ENCODE peak calls at places on chromosomes 12 and 14, in nine cellular contexts. One of them, this sample, is unnamed.

GRCh38 chr12:22978962-22979361 is 354.0 kb downstream of the ETNK1 start:
- DNase-seq in nephron progenitor cell: no peak
- DNase-seq in A172: peak; percentile 67
- DNase-seq in lower leg skin: no peak
- DNase-seq in stimulated activated CD4-positive, alpha-beta T cell treated with anti-CD3 and anti-CD28 coated beads, TNF-alpha, amount 100 ng/mL, for 48 hours: no peak
- DNase-seq in HTR-8/SVneo: peak; percentile 8
- DNase-seq in fibroblast of pulmonary artery: peak; percentile 85
- DNase-seq in left lung: no peak
- DNase-seq in mesothelial cell of epicardium: no peak
- DNase-seq in this sample: no peak

GRCh38 chr12:50979369-50980052 is 27.2 kb downstream of the HIGD1C start:
- DNase-seq in nephron progenitor cell: no peak
- DNase-seq in A172: no peak
- DNase-seq in lower leg skin: no peak
- DNase-seq in stimulated activated CD4-positive, alpha-beta T cell treated with anti-CD3 and anti-CD28 coated beads, TNF-alpha, amount 100 ng/mL, for 48 hours: peak; percentile 25
- DNase-seq in HTR-8/SVneo: no peak
- DNase-seq in fibroblast of pulmonary artery: no peak
- DNase-seq in left lung: no peak
- DNase-seq in mesothelial cell of epicardium: no peak
- DNase-seq in this sample: no peak

GRCh38 chr12:2336409-2336829 is 283.6 kb downstream of the CACNA1C start:
- DNase-seq in nephron progenitor cell: no peak
- DNase-seq in A172: peak; percentile 87
- DNase-seq in lower leg skin: no peak
- DNase-seq in stimulated activated CD4-positive, alpha-beta T cell treated with anti-CD3 and anti-CD28 coated beads, TNF-alpha, amount 100 ng/mL, for 48 hours: no peak
- DNase-seq in HTR-8/SVneo: peak; percentile 91
- DNase-seq in fibroblast of pulmonary artery: peak; percentile 88
- DNase-seq in left lung: no peak
- DNase-seq in mesothelial cell of epicardium: no peak
- DNase-seq in this sample: no peak

GRCh38 chr12:93032748-93033147 is 103.7 kb upstream of the EEA1 start:
- DNase-seq in nephron progenitor cell: no peak
- DNase-seq in A172: no peak
- DNase-seq in lower leg skin: no peak
- DNase-seq in stimulated activated CD4-positive, alpha-beta T cell treated with anti-CD3 and anti-CD28 coated beads, TNF-alpha, amount 100 ng/mL, for 48 hours: no peak
- DNase-seq in HTR-8/SVneo: no peak
- DNase-seq in fibroblast of pulmonary artery: no peak
- DNase-seq in left lung: no peak
- DNase-seq in mesothelial cell of epicardium: no peak
- DNase-seq in this sample: no peak

GRCh38 chr12:54287316-54288157 is 7.0 kb downstream of the HNRNPA1 start:
- DNase-seq in nephron progenitor cell: no peak
- DNase-seq in A172: no peak
- DNase-seq in lower leg skin: no peak
- DNase-seq in stimulated activated CD4-positive, alpha-beta T cell treated with anti-CD3 and anti-CD28 coated beads, TNF-alpha, amount 100 ng/mL, for 48 hours: no peak
- DNase-seq in HTR-8/SVneo: no peak
- DNase-seq in fibroblast of pulmonary artery: no peak
- DNase-seq in left lung: no peak
- DNase-seq in mesothelial cell of epicardium: no peak
- DNase-seq in this sample: no peak

GRCh38 chr12:538731-539539 is 79.2 kb downstream of the B4GALNT3 start:
- DNase-seq in nephron progenitor cell: no peak
- DNase-seq in A172: peak; percentile 75
- DNase-seq in lower leg skin: no peak
- DNase-seq in stimulated activated CD4-positive, alpha-beta T cell treated with anti-CD3 and anti-CD28 coated beads, TNF-alpha, amount 100 ng/mL, for 48 hours: no peak
- DNase-seq in HTR-8/SVneo: no peak
- DNase-seq in fibroblast of pulmonary artery: peak; percentile 59
- DNase-seq in left lung: peak; percentile 68
- DNase-seq in mesothelial cell of epicardium: no peak
- DNase-seq in this sample: no peak

GRCh38 chr14:76022991-76023390 is 37.4 kb downstream of the IFT43 start:
- DNase-seq in nephron progenitor cell: no peak
- DNase-seq in A172: no peak
- DNase-seq in lower leg skin: no peak
- DNase-seq in stimulated activated CD4-positive, alpha-beta T cell treated with anti-CD3 and anti-CD28 coated beads, TNF-alpha, amount 100 ng/mL, for 48 hours: no peak
- DNase-seq in HTR-8/SVneo: no peak
- DNase-seq in fibroblast of pulmonary artery: no peak
- DNase-seq in left lung: no peak
- DNase-seq in mesothelial cell of epicardium: no peak
- DNase-seq in this sample: no peak

GRCh38 chr12:116879509-116880212 is 1.6 kb downstream of the HRK start:
- DNase-seq in nephron progenitor cell: peak; percentile 59
- DNase-seq in A172: no peak
- DNase-seq in lower leg skin: no peak
- DNase-seq in stimulated activated CD4-positive, alpha-beta T cell treated with anti-CD3 and anti-CD28 coated beads, TNF-alpha, amount 100 ng/mL, for 48 hours: no peak
- DNase-seq in HTR-8/SVneo: no peak
- DNase-seq in fibroblast of pulmonary artery: no peak
- DNase-seq in left lung: no peak
- DNase-seq in mesothelial cell of epicardium: no peak
- DNase-seq in this sample: no peak

GRCh38 chr14:75518625-75519024 is 3.6 kb upstream of the BATF start:
- DNase-seq in nephron progenitor cell: no peak
- DNase-seq in A172: no peak
- DNase-seq in lower leg skin: no peak
- DNase-seq in stimulated activated CD4-positive, alpha-beta T cell treated with anti-CD3 and anti-CD28 coated beads, TNF-alpha, amount 100 ng/mL, for 48 hours: peak; percentile 56
- DNase-seq in HTR-8/SVneo: no peak
- DNase-seq in fibroblast of pulmonary artery: peak; percentile 35
- DNase-seq in left lung: no peak
- DNase-seq in mesothelial cell of epicardium: no peak
- DNase-seq in this sample: no peak

GRCh38 chr14:100063314-100063941 is 1.8 kb upstream of the EVL start:
- DNase-seq in nephron progenitor cell: no peak
- DNase-seq in A172: no peak
- DNase-seq in lower leg skin: no peak
- DNase-seq in stimulated activated CD4-positive, alpha-beta T cell treated with anti-CD3 and anti-CD28 coated beads, TNF-alpha, amount 100 ng/mL, for 48 hours: no peak
- DNase-seq in HTR-8/SVneo: no peak
- DNase-seq in fibroblast of pulmonary artery: no peak
- DNase-seq in left lung: no peak
- DNase-seq in mesothelial cell of epicardium: no peak
- DNase-seq in this sample: no peak

GRCh38 chr12:117470804-117471203 is 109.4 kb upstream of the NOS1 start:
- DNase-seq in nephron progenitor cell: no peak
- DNase-seq in A172: no peak
- DNase-seq in lower leg skin: no peak
- DNase-seq in stimulated activated CD4-positive, alpha-beta T cell treated with anti-CD3 and anti-CD28 coated beads, TNF-alpha, amount 100 ng/mL, for 48 hours: no peak
- DNase-seq in HTR-8/SVneo: no peak
- DNase-seq in fibroblast of pulmonary artery: no peak
- DNase-seq in left lung: no peak
- DNase-seq in mesothelial cell of epicardium: no peak
- DNase-seq in this sample: no peak

GRCh38 chr12:98516184-98516873 is 939 bp downstream of the TMPO start:
- DNase-seq in nephron progenitor cell: peak; percentile 73
- DNase-seq in A172: peak; percentile 92
- DNase-seq in lower leg skin: peak; percentile 91
- DNase-seq in stimulated activated CD4-positive, alpha-beta T cell treated with anti-CD3 and anti-CD28 coated beads, TNF-alpha, amount 100 ng/mL, for 48 hours: peak; percentile 76
- DNase-seq in HTR-8/SVneo: peak; percentile 73
- DNase-seq in fibroblast of pulmonary artery: peak; percentile 86
- DNase-seq in left lung: peak; percentile 80
- DNase-seq in mesothelial cell of epicardium: peak; percentile 40
- DNase-seq in this sample: peak; percentile 54

GRCh38 chr12:64737539-64737938 is 21.7 kb downstream of the GNS start:
- DNase-seq in nephron progenitor cell: no peak
- DNase-seq in A172: no peak
- DNase-seq in lower leg skin: no peak
- DNase-seq in stimulated activated CD4-positive, alpha-beta T cell treated with anti-CD3 and anti-CD28 coated beads, TNF-alpha, amount 100 ng/mL, for 48 hours: no peak
- DNase-seq in HTR-8/SVneo: no peak
- DNase-seq in fibroblast of pulmonary artery: no peak
- DNase-seq in left lung: no peak
- DNase-seq in mesothelial cell of epicardium: no peak
- DNase-seq in this sample: no peak

GRCh38 chr12:103495783-103496456 is at the start of gene C12orf42:
- DNase-seq in nephron progenitor cell: peak; percentile 51
- DNase-seq in A172: peak; percentile 13
- DNase-seq in lower leg skin: no peak
- DNase-seq in stimulated activated CD4-positive, alpha-beta T cell treated with anti-CD3 and anti-CD28 coated beads, TNF-alpha, amount 100 ng/mL, for 48 hours: no peak
- DNase-seq in HTR-8/SVneo: peak; percentile 29
- DNase-seq in fibroblast of pulmonary artery: peak; percentile 4
- DNase-seq in left lung: no peak
- DNase-seq in mesothelial cell of epicardium: no peak
- DNase-seq in this sample: no peak

GRCh38 chr12:69239286-69239921 is at the start of gene CPSF6:
- DNase-seq in nephron progenitor cell: peak; percentile 98
- DNase-seq in A172: peak; percentile 83
- DNase-seq in lower leg skin: peak; percentile 99
- DNase-seq in stimulated activated CD4-positive, alpha-beta T cell treated with anti-CD3 and anti-CD28 coated beads, TNF-alpha, amount 100 ng/mL, for 48 hours: peak; percentile 97
- DNase-seq in HTR-8/SVneo: peak; percentile 86
- DNase-seq in fibroblast of pulmonary artery: peak; percentile 91
- DNase-seq in left lung: peak; percentile 97
- DNase-seq in mesothelial cell of epicardium: peak; percentile 92
- DNase-seq in this sample: peak; percentile 91

GRCh38 chr14:99552572-99553216 is 51.3 kb downstream of the CCDC85C start:
- DNase-seq in nephron progenitor cell: no peak
- DNase-seq in A172: no peak
- DNase-seq in lower leg skin: no peak
- DNase-seq in stimulated activated CD4-positive, alpha-beta T cell treated with anti-CD3 and anti-CD28 coated beads, TNF-alpha, amount 100 ng/mL, for 48 hours: no peak
- DNase-seq in HTR-8/SVneo: no peak
- DNase-seq in fibroblast of pulmonary artery: no peak
- DNase-seq in left lung: no peak
- DNase-seq in mesothelial cell of epicardium: no peak
- DNase-seq in this sample: no peak

GRCh38 chr12:114625294-114625851 is 58.6 kb downstream of the TBX3 start:
- DNase-seq in nephron progenitor cell: peak; percentile 83
- DNase-seq in A172: peak; percentile 45
- DNase-seq in lower leg skin: peak; percentile 57
- DNase-seq in stimulated activated CD4-positive, alpha-beta T cell treated with anti-CD3 and anti-CD28 coated beads, TNF-alpha, amount 100 ng/mL, for 48 hours: peak; percentile 25
- DNase-seq in HTR-8/SVneo: peak; percentile 32
- DNase-seq in fibroblast of pulmonary artery: peak; percentile 75
- DNase-seq in left lung: no peak
- DNase-seq in mesothelial cell of epicardium: peak; percentile 43
- DNase-seq in this sample: no peak

GRCh38 chr12:95201056-95201670 is 16.1 kb downstream of the FGD6 start:
- DNase-seq in nephron progenitor cell: no peak
- DNase-seq in A172: peak; percentile 21
- DNase-seq in lower leg skin: no peak
- DNase-seq in stimulated activated CD4-positive, alpha-beta T cell treated with anti-CD3 and anti-CD28 coated beads, TNF-alpha, amount 100 ng/mL, for 48 hours: no peak
- DNase-seq in HTR-8/SVneo: no peak
- DNase-seq in fibroblast of pulmonary artery: peak; percentile 73
- DNase-seq in left lung: no peak
- DNase-seq in mesothelial cell of epicardium: no peak
- DNase-seq in this sample: no peak

GRCh38 chr12:63150255-63151060 is 543 bp downstream of the AVPR1A start:
- DNase-seq in nephron progenitor cell: peak; percentile 68
- DNase-seq in A172: no peak
- DNase-seq in lower leg skin: peak; percentile 82
- DNase-seq in stimulated activated CD4-positive, alpha-beta T cell treated with anti-CD3 and anti-CD28 coated beads, TNF-alpha, amount 100 ng/mL, for 48 hours: no peak
- DNase-seq in HTR-8/SVneo: no peak
- DNase-seq in fibroblast of pulmonary artery: no peak
- DNase-seq in left lung: no peak
- DNase-seq in mesothelial cell of epicardium: peak; percentile 21
- DNase-seq in this sample: no peak

This sample was measured in C1 segment of cervical spinal cord.